ENCODE peak calls at places on chromosomes 1 and 21, in six cellular contexts. H is cardiac muscle cell, C is heart left ventricle, I is pancreas, Z is GM23248, G is esophagus squamous epithelium. W is an unnamed sample. For H3K36me3, the result is how much of the 10 kb centered on the place peaks cover.

GRCh38 chr1:42108309-42108708 is 44.9 kb upstream of the GUCA2B start:
- DNase-seq in H (no peak), C (no peak), G (no peak), Z (no peak), I (no peak), W (no peak)

GRCh38 chr1:105914403-105914802 is 1142.1 kb upstream of the PRMT6 start:
- DNase-seq in C (no peak), G (no peak), H (no peak), I (no peak), Z (no peak), W (no peak)

GRCh38 chr1:52296345-52296744 is 69.7 kb downstream of the CC2D1B start:
- DNase-seq in G (no peak), I (no peak), H (peak), C (no peak), Z (peak), W (no peak)

GRCh38 chr1:162349635-162350330 is 26.9 kb downstream of the SPATA46 start:
- DNase-seq in G (no peak), Z (peak), I (no peak), C (no peak), H (no peak), W (no peak)

GRCh38 chr21:46081022-46081861 is 16.7 kb upstream of the COL6A2 start:
- DNase-seq in Z (peak), G (no peak), I (no peak), H (no peak), C (no peak), W (no peak)

GRCh38 chr1:36384542-36385409 is 948 bp downstream of the STK40 start:
- DNase-seq in I (peak), Z (peak), H (peak), C (peak), G (no peak), W (peak)

GRCh38 chr1:29447368-29447767 is 211.0 kb downstream of the PTPRU start:
- DNase-seq in G (no peak), C (no peak), H (no peak), Z (no peak), I (no peak), W (no peak)

GRCh38 chr1:6107409-6108356 is 62.0 kb downstream of the KCNAB2 start:
- DNase-seq in Z (no peak), G (no peak), C (no peak), H (no peak), I (no peak), W (no peak)

GRCh38 chr1:92482404-92482664 is 4.4 kb downstream of the GFI1 start:
- DNase-seq in Z (no peak), C (no peak), H (peak), G (no peak), I (no peak), W (no peak)

GRCh38 chr1:110007458-110007857 is 22.9 kb downstream of the AHCYL1 start:
- DNase-seq in H (no peak), G (no peak), C (no peak), Z (no peak), I (no peak), W (no peak)

GRCh38 chr1:88890790-88891317 is 513 bp downstream of the GTF2B start:
- DNase-seq in I (no peak), Z (peak), H (peak), C (no peak), G (no peak), W (no peak)

GRCh38 chr1:186511761-186512637 is 51.1 kb upstream of the PDC start:
- DNase-seq in C (no peak), H (no peak), G (no peak), Z (no peak), I (peak), W (no peak)

GRCh38 chr1:42730988-42731387 is 9.0 kb downstream of the CLDN19 start:
- DNase-seq in I (no peak), Z (peak), G (no peak), H (no peak), C (no peak), W (no peak)

GRCh38 chr1:3219005-3219724 is 150.2 kb downstream of the PRDM16 start:
- DNase-seq in G (no peak), I (peak), Z (peak), C (peak), H (no peak), W (peak)

GRCh38 chr1:62870148-62870547 is 86.2 kb downstream of the ATG4C start:
- DNase-seq in C (no peak), Z (peak), I (no peak), H (no peak), G (no peak), W (no peak)

GRCh38 chr1:2855206-2856075 is 53.9 kb upstream of the TTC34 start:
- DNase-seq in H (no peak), G (no peak), Z (no peak), C (no peak), I (no peak), W (no peak)

GRCh38 chr1:18927654-18928272 is 25.4 kb upstream of the ALDH4A1 start:
- DNase-seq in I (peak), Z (no peak), G (no peak), H (no peak), C (no peak), W (no peak)

GRCh38 chr1:228397454-228397786 is 9.2 kb downstream of the TRIM11 start:
- DNase-seq in H (no peak), G (no peak), Z (no peak), C (no peak), I (no peak), W (no peak)

GRCh38 chr1:35544976-35545375 is 12.2 kb downstream of the KIAA0319L start:
- DNase-seq in I (no peak), C (peak), H (peak), Z (peak), G (no peak), W (no peak)

GRCh38 chr1:166164995-166165660 is 1.7 kb downstream of the FAM78B start:
- DNase-seq in H (peak), C (peak), I (peak), G (no peak), Z (peak), W (peak)

GRCh38 chr1:22204989-22205913 is 62.4 kb upstream of the WNT4 start:
- DNase-seq in G (no peak), Z (peak), I (peak), H (no peak), C (no peak), W (no peak)

GRCh38 chr1:82319526-82319925 is 518.8 kb downstream of the ADGRL2 start:
- DNase-seq in I (no peak), C (no peak), H (no peak), Z (no peak), G (no peak), W (no peak)

GRCh38 chr1:226157761-226158316 is 28.7 kb downstream of the ACBD3 start:
- DNase-seq in Z (no peak), I (no peak), H (no peak), G (no peak), C (no peak), W (no peak)

GRCh38 chr1:77976433-77977076 is 2.3 kb downstream of the FUBP1 start:
- DNase-seq in Z (no peak), C (no peak), I (no peak), G (no peak), H (no peak), W (no peak)
- H3K36me3 ChIP-seq in Z (under half), C (under half), I (under half), G (under half), H (under half), W (under half)

GRCh38 chr1:37978541-37978940 is 11.3 kb downstream of the SF3A3 start:
- DNase-seq in C (no peak), I (no peak), G (no peak), Z (no peak), H (no peak), W (no peak)

GRCh38 chr1:37974575-37974974 is 15.2 kb downstream of the SF3A3 start:
- DNase-seq in H (no peak), Z (no peak), I (no peak), C (no peak), G (no peak), W (no peak)
- H3K36me3 ChIP-seq in H (under half), Z (half or more), I (under half), C (half or more), G (under half), W (under half)

GRCh38 chr1:236860674-236861073 is 65.6 kb downstream of the MTR start:
- DNase-seq in G (no peak), H (no peak), C (no peak), I (no peak), Z (no peak), W (no peak)

GRCh38 chr1:236861560-236862230 is 66.6 kb downstream of the MTR start:
- DNase-seq in C (no peak), G (no peak), Z (peak), I (no peak), H (peak), W (no peak)

GRCh38 chr1:236860096-236860495 is 65.0 kb downstream of the MTR start:
- DNase-seq in Z (no peak), H (no peak), C (no peak), G (no peak), I (no peak), W (no peak)

GRCh38 chr1:236854602-236854978 is 59.5 kb downstream of the MTR start:
- DNase-seq in C (no peak), G (no peak), H (no peak), Z (peak), I (no peak), W (no peak)

DNA sequence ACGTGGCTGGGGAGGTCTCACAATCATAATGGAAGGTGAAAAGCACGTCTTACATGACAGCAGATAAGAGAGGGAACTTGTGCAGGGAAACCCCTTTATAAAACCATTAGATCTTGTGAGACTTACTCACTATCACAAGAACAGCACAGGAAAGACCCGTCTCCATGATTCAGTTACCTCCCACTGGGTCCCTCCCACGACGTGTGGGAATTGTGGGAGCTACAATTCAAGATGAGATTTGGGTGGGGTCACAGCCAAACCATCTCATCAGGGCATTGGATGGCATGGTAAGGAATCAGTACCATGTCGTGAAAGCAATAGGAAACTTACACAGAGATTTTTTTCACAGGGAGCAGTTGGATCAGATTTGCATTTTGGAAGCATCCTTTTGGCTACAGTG is 63.1 kb downstream of the MTR start:
- DNase-seq in H (no peak), G (no peak), C (no peak), Z (no peak), I (no peak), W (no peak)
- H3K36me3 ChIP-seq in H (under half), G (under half), C (half or more), Z (under half), I (under half), W (under half)

GRCh38 chr1:212899845-212900244 is 41.8 kb downstream of the FLVCR1 start:
- DNase-seq in Z (no peak), C (no peak), G (no peak), I (no peak), H (no peak), W (no peak)
- H3K36me3 ChIP-seq in Z (under half), C (under half), G (under half), I (under half), H (under half), W (under half)